ENCODE peak calls at places on chromosome 19, in ten cellular contexts. X is type B pancreatic cell, V is left cardiac atrium, K is tibial artery, P is left colon, F is nucleus accumbens, I is NCI-H1092 treated with DMSO at 0.1 percent for 48 hours, W is GM18507, N is substantia nigra, O is PC-3. S is an unnamed sample.

GRCh38 chr19:5240011-5240410 is 100.6 kb downstream of the PTPRS start:
- DNase-seq in X (no peak), V (no peak), K (no peak), P (no peak), F (no peak), I (no peak), W (no peak), N (no peak), O (no peak), S (no peak)

GRCh38 chr19:4046946-4047683 is 19.6 kb downstream of the ZBTB7A start:
- DNase-seq in X (no peak), V (no peak), K (no peak), P (no peak), F (no peak), I (no peak), W (no peak), N (no peak), O (no peak), S (no peak)

GRCh38 chr19:16885166-16885565 is 3.6 kb upstream of the F2RL3 start:
- DNase-seq in X (no peak), V (no peak), K (no peak), P (no peak), F (no peak), I (no peak), W (no peak), N (no peak), O (no peak), S (no peak)

GRCh38 chr19:19064811-19065745 is 1.3 kb downstream of the SLC25A42 start:
- DNase-seq in X (no peak), V (no peak), K (no peak), P (peak; percentile 36), F (no peak), I (no peak), W (no peak), N (no peak), O (peak; percentile 19), S (peak; percentile 14)

GRCh38 chr19:51293571-51294210 is 17.8 kb upstream of the IGLON5 start:
- DNase-seq in X (no peak), V (no peak), K (no peak), P (no peak), F (no peak), I (no peak), W (no peak), N (no peak), O (no peak), S (no peak)

GRCh38 chr19:10424011-10424637 is 3.8 kb downstream of the PDE4A start:
- DNase-seq in X (peak; percentile 88), V (peak; percentile 82), K (peak; percentile 82), P (peak; percentile 68), F (peak; percentile 26), I (peak; percentile 36), W (no peak), N (no peak), O (peak; percentile 93), S (peak; percentile 83)

GRCh38 chr19:31491246-31491645 is 142.0 kb upstream of the TSHZ3 start:
- DNase-seq in X (peak; percentile 2), V (no peak), K (no peak), P (no peak), F (no peak), I (no peak), W (no peak), N (no peak), O (no peak), S (no peak)

GRCh38 chr19:30552593-30552992 is 180.4 kb downstream of the ZNF536 start:
- DNase-seq in X (no peak), V (no peak), K (no peak), P (no peak), F (no peak), I (no peak), W (no peak), N (no peak), O (no peak), S (no peak)

GRCh38 chr19:11295665-11296245 is at the start of gene TSPAN16:
- DNase-seq in X (no peak), V (no peak), K (no peak), P (peak; percentile 27), F (no peak), I (no peak), W (no peak), N (no peak), O (no peak), S (no peak)

GRCh38 chr19:38696733-38697055 is 47.6 kb downstream of the CAPN12 start:
- DNase-seq in X (no peak), V (no peak), K (no peak), P (no peak), F (no peak), I (no peak), W (no peak), N (no peak), O (no peak), S (no peak)

GRCh38 chr19:11418166-11418517 is 972 bp downstream of the RGL3 start:
- DNase-seq in X (no peak), V (no peak), K (no peak), P (no peak), F (no peak), I (no peak), W (no peak), N (no peak), O (no peak), S (no peak)

GRCh38 chr19:40279761-40280607 is 5.2 kb downstream of the AKT2 start:
- DNase-seq in X (no peak), V (no peak), K (no peak), P (peak; percentile 36), F (no peak), I (no peak), W (no peak), N (no peak), O (no peak), S (no peak)

GRCh38 chr19:47274071-47274890 is at the start of gene INAFM1:
- DNase-seq in X (peak; percentile 100), V (peak; percentile 98), K (peak; percentile 98), P (peak; percentile 97), F (peak; percentile 93), I (peak; percentile 75), W (peak; percentile 91), N (peak; percentile 66), O (peak; percentile 87), S (peak; percentile 88)

GRCh38 chr19:33411621-33412180 is 38.2 kb downstream of the CEBPG start:
- DNase-seq in X (no peak), V (peak; percentile 14), K (no peak), P (no peak), F (no peak), I (no peak), W (no peak), N (no peak), O (no peak), S (no peak)

GRCh38 chr19:18853755-18854427 is 22.1 kb downstream of the UPF1 start:
- DNase-seq in X (no peak), V (no peak), K (no peak), P (no peak), F (no peak), I (no peak), W (no peak), N (no peak), O (no peak), S (no peak)

GRCh38 chr19:46776927-46777911 is 11.2 kb downstream of the SLC1A5 start:
- DNase-seq in X (no peak), V (no peak), K (no peak), P (no peak), F (no peak), I (no peak), W (no peak), N (no peak), O (no peak), S (peak; percentile 44)

GRCh38 chr19:33286899-33287298 is 15.4 kb downstream of the CEBPA start:
- DNase-seq in X (no peak), V (no peak), K (no peak), P (no peak), F (no peak), I (no peak), W (no peak), N (no peak), O (no peak), S (no peak)

GRCh38 chr19:56086671-56087430 is 34.2 kb downstream of the ZNF787 start:
- DNase-seq in X (no peak), V (no peak), K (no peak), P (no peak), F (no peak), I (no peak), W (no peak), N (no peak), O (no peak), S (no peak)

GRCh38 chr19:35844482-35845214 is 7.7 kb downstream of the NPHS1 start:
- DNase-seq in X (no peak), V (no peak), K (no peak), P (no peak), F (no peak), I (no peak), W (no peak), N (no peak), O (no peak), S (no peak)

GRCh38 chr19:14536926-14537692 is 7.7 kb downstream of the TECR start:
- DNase-seq in X (no peak), V (peak; percentile 89), K (peak; percentile 80), P (peak; percentile 95), F (peak; percentile 12), I (no peak), W (no peak), N (no peak), O (peak; percentile 88), S (peak; percentile 94)

GRCh38 chr19:35562776-35563175 is 682 bp downstream of the ATP4A start:
- DNase-seq in X (no peak), V (no peak), K (no peak), P (no peak), F (no peak), I (no peak), W (no peak), N (no peak), O (no peak), S (no peak)

GRCh38 chr19:6459356-6460098 is at the start of gene SLC25A23:
- DNase-seq in X (peak; percentile 84), V (peak; percentile 73), K (peak; percentile 83), P (peak; percentile 79), F (peak; percentile 81), I (peak; percentile 73), W (peak; percentile 71), N (peak; percentile 55), O (peak; percentile 80), S (peak; percentile 85)

GRCh38 chr19:46221152-46221551 is 8.4 kb upstream of the IGFL1 start:
- DNase-seq in X (no peak), V (no peak), K (no peak), P (no peak), F (no peak), I (no peak), W (no peak), N (no peak), O (no peak), S (no peak)

GRCh38 chr19:39659791-39660190 is 4.1 kb downstream of the LGALS16 start:
- DNase-seq in X (no peak), V (no peak), K (no peak), P (no peak), F (no peak), I (no peak), W (no peak), N (no peak), O (no peak), S (no peak)

GRCh38 chr19:23440791-23441190 is 45.5 kb upstream of the ZNF91 start:
- DNase-seq in X (no peak), V (no peak), K (no peak), P (no peak), F (no peak), I (no peak), W (no peak), N (no peak), O (no peak), S (no peak)

GRCh38 chr19:1057185-1057857 is 9.6 kb upstream of the ARHGAP45 start:
- DNase-seq in X (no peak), V (peak; percentile 9), K (no peak), P (no peak), F (no peak), I (peak; percentile 19), W (no peak), N (no peak), O (peak; percentile 19), S (no peak)

GRCh38 chr19:58395220-58395978 is at the start of gene RNF225:
- DNase-seq in X (no peak), V (no peak), K (no peak), P (no peak), F (no peak), I (no peak), W (no peak), N (no peak), O (peak; percentile 83), S (peak; percentile 86)

GRCh38 chr19:48780684-48781391 is 25.5 kb downstream of the FGF21 start:
- DNase-seq in X (no peak), V (no peak), K (no peak), P (no peak), F (no peak), I (no peak), W (no peak), N (no peak), O (no peak), S (no peak)